ENCODE peak calls at places on chromosomes 11 and 22, in seven cellular contexts. D, K, G, H, X, Y and C are unnamed samples.

GRCh38 chr11:117930668-117931330 is 1.6 kb upstream of the TMPRSS13 start:
- DNase-seq in Y (no peak), D (peak), K (no peak), H (no peak), X (no peak), G (no peak), C (no peak)

GRCh38 chr22:44752285-44753188 is at the start of gene ARHGAP8:
- DNase-seq in K (no peak), Y (no peak), H (peak), X (no peak), G (no peak), D (no peak), C (no peak)

GRCh38 chr11:80873309-80873999 is 1432.6 kb upstream of the TENM4 start:
- DNase-seq in X (no peak), H (no peak), D (no peak), Y (no peak), K (no peak), G (peak), C (no peak)

GRCh38 chr22:42595434-42595833 is 19.2 kb downstream of the POLDIP3 start:
- DNase-seq in G (no peak), D (no peak), Y (no peak), H (peak), X (no peak), K (no peak), C (no peak)

GRCh38 chr22:24763872-24764485 is 10.5 kb downstream of the PIWIL3 start:
- DNase-seq in G (no peak), H (no peak), K (no peak), D (no peak), X (no peak), Y (no peak), C (no peak)

GRCh38 chr22:25113316-25113721 is 86.3 kb upstream of the CRYBB3 start:
- DNase-seq in D (no peak), X (no peak), G (no peak), Y (peak), K (no peak), H (no peak), C (no peak)

GRCh38 chr11:109486129-109486528 is 64.1 kb downstream of the C11orf87 start:
- DNase-seq in Y (no peak), X (no peak), G (no peak), K (no peak), H (no peak), D (no peak), C (no peak)

GRCh38 chr22:39898997-39899396 is 1.9 kb upstream of the GRAP2 start:
- DNase-seq in H (peak), G (no peak), K (no peak), X (no peak), Y (no peak), D (no peak), C (no peak)

GRCh38 chr11:14414470-14415461 is 55.8 kb upstream of the RRAS2 start:
- DNase-seq in G (peak), Y (no peak), D (peak), X (peak), H (no peak), K (peak), C (no peak)

GRCh38 chr11:126591966-126592489 is 236.5 kb downstream of the ST3GAL4 start:
- DNase-seq in Y (no peak), K (no peak), H (no peak), X (no peak), G (no peak), D (no peak), C (no peak)

GRCh38 chr22:35841907-35842518 is 124.3 kb downstream of the APOL5 start:
- DNase-seq in H (no peak), K (no peak), G (no peak), Y (no peak), D (no peak), X (no peak), C (no peak)

GRCh38 chr11:127651175-127651887 is 650.8 kb upstream of the KIRREL3 start:
- DNase-seq in D (no peak), Y (peak), X (peak), G (peak), K (no peak), H (no peak), C (no peak)

GRCh38 chr11:87832216-87832615 is 343.0 kb downstream of the RAB38 start:
- DNase-seq in K (no peak), X (no peak), Y (no peak), H (no peak), G (no peak), D (no peak), C (no peak)

GRCh38 chr11:83024270-83024854 is 47.3 kb downstream of the RAB30 start:
- DNase-seq in Y (no peak), G (no peak), H (no peak), X (no peak), K (no peak), D (no peak), C (no peak)

GRCh38 chr11:114397349-114397982 is 2.8 kb downstream of the C11orf71 start:
- DNase-seq in H (no peak), D (no peak), Y (no peak), K (no peak), G (peak), X (no peak), C (no peak)

GRCh38 chr11:13962562-13963168 is at the start of gene SPON1:
- DNase-seq in H (peak), K (peak), D (peak), G (no peak), X (no peak), Y (no peak), C (no peak)

GRCh38 chr11:69295995-69296889 is 2.3 kb downstream of the MYEOV start:
- DNase-seq in Y (no peak), X (peak), G (peak), D (no peak), K (no peak), H (no peak), C (peak)

GRCh38 chr11:122093731-122094130 is 22.3 kb downstream of the BLID start:
- DNase-seq in X (peak), G (peak), D (no peak), H (no peak), Y (no peak), K (no peak), C (no peak)

GRCh38 chr22:25644122-25644521 is 79.6 kb downstream of the GRK3 start:
- DNase-seq in X (no peak), D (no peak), Y (no peak), H (no peak), G (peak), K (no peak), C (no peak)

GRCh38 chr22:33477131-33478111 is 419.2 kb upstream of the SYN3 start:
- DNase-seq in X (no peak), K (no peak), Y (no peak), G (no peak), D (no peak), H (no peak), C (no peak)